ENCODE peak calls at places on chromosome 10, in eight cellular contexts. H, G, K, W, I, O, M and V are unnamed samples.

GRCh38 chr10:25390733-25391132 is 215.9 kb downstream of the GPR158 start:
- DNase-seq in H (no peak), O (peak), G (no peak), K (no peak), I (no peak), W (no peak), M (no peak), V (no peak)

GRCh38 chr10:10623958-10624590 is 393.6 kb upstream of the CELF2 start:
- DNase-seq in M (no peak), W (no peak), O (no peak), I (no peak), H (no peak), G (no peak), K (no peak), V (no peak)

GRCh38 chr10:132464256-132465192 is 67.5 kb downstream of the PWWP2B start:
- DNase-seq in W (peak), G (no peak), I (peak), H (peak), O (no peak), M (no peak), K (no peak), V (no peak)

GRCh38 chr10:115947104-115947503 is 325.9 kb downstream of the GFRA1 start:
- DNase-seq in I (no peak), W (no peak), H (no peak), O (peak), K (peak), M (peak), G (no peak), V (no peak)

GRCh38 chr10:96341219-96342182 is 17.3 kb downstream of the OPALIN start:
- DNase-seq in W (no peak), K (no peak), H (no peak), G (no peak), M (no peak), O (peak), I (no peak), V (no peak)

GRCh38 chr10:14487511-14487909 is 156.8 kb upstream of the FRMD4A start:
- DNase-seq in O (no peak), M (peak), K (no peak), I (no peak), W (no peak), G (no peak), H (no peak), V (no peak)

GRCh38 chr10:131398166-131398565 is 86.6 kb upstream of the TCERG1L start:
- DNase-seq in W (no peak), M (no peak), O (no peak), I (no peak), H (no peak), K (no peak), G (no peak), V (no peak)

GRCh38 chr10:93854985-93855384 is 38.8 kb upstream of the SLC35G1 start:
- DNase-seq in M (no peak), I (no peak), W (no peak), K (no peak), H (no peak), G (no peak), O (no peak), V (no peak)

GRCh38 chr10:121112618-121113384 is 261.6 kb downstream of the WDR11 start:
- DNase-seq in I (no peak), W (no peak), G (no peak), H (no peak), M (no peak), K (no peak), O (peak), V (no peak)

DNA sequence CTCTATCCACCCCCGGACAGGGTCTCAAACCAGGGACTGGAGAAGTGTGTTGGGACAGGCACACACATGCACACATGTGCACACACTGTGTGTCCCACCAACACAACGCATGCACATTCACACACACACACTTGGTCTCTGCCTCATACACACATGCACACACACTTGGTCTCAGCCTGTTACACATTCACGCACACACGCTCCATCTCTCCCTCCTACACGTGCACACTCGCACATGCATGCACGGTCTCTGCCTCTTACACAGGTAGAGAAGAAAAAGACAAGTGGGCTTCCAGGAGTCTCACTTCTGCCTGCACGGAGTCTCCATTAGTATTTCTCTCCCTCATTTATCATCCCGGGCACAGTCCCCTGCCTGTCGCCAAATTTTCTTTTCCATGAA is 171.2 kb downstream of the EBF3 start:
- DNase-seq in H (no peak), M (no peak), I (no peak), O (no peak), K (no peak), W (peak), G (no peak), V (no peak)
- H3K4me3 ChIP-seq in H (no peak), M (no peak), I (no peak), O (no peak), K (no peak), W (no peak), G (no peak), V (no peak)

GRCh38 chr10:30857803-30858202 is 173.9 kb downstream of the ZNF438 start:
- DNase-seq in I (no peak), O (no peak), W (peak), M (peak), G (peak), K (no peak), H (no peak), V (no peak)
- H3K4me3 ChIP-seq in I (no peak), O (no peak), W (no peak), M (no peak), G (no peak), K (no peak), H (no peak), V (no peak)

GRCh38 chr10:17229016-17229716 is 1.1 kb downstream of the VIM start:
- DNase-seq in K (peak), W (peak), H (peak), M (peak), G (no peak), O (peak), I (peak), V (peak)

GRCh38 chr10:17228081-17229015 is at the start of gene VIM:
- DNase-seq in M (peak), I (peak), K (peak), W (peak), H (peak), G (peak), O (peak), V (peak)

GRCh38 chr10:17227367-17228080 is 517 bp upstream of the VIM start:
- DNase-seq in W (no peak), I (no peak), M (peak), G (no peak), H (no peak), K (peak), O (peak), V (no peak)

GRCh38 chr10:17225823-17226222 is 2.2 kb upstream of the VIM start:
- DNase-seq in I (no peak), H (no peak), O (no peak), K (no peak), G (no peak), M (no peak), W (no peak), V (no peak)

DNA sequence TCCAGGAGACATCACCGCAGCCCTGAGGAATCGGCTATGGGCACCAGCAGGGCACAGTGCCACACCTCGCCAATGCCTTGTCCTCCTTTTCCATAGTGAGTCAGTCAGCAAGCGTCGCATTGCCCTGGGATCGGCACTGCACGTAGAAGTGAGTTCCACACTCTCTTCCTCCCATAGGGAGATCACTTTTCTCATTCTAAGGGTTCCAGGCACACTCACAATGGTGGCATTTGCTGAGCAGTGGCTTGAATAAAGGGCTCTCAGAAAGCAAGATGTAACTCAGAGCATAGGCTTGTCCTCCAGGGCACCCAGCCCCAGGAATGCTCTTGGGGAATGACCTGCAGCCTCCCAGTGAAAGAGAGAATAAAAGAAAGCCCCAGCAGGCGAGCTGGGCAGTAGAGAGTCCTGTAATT is 1.1 kb upstream of the VIM start:
- DNase-seq in H (no peak), W (no peak), M (no peak), I (no peak), K (no peak), G (no peak), O (peak), V (no peak)
- H3K4me3 ChIP-seq in H (peak), W (peak), M (no peak), I (peak), K (no peak), G (no peak), O (no peak), V (peak)

DNA sequence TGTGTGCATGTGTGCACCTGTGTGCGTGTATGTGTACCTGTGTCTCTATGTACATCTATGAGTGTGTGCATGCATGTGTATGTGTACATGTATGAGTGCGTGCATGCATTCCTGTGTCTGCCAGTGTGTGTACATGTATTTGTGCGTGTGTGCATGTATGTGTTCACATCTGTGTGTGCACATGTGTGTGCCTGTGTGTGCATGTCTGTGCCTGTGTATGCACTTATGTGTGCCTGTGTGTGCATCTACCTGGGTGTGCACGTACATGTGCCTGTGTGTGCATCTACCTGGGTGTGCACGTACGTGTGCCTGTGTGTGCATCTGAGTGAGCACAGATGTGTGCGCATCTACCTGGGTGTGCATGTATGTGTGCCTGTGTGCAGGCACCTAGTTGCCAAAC is 102.2 kb upstream of the DIP2C start:
- DNase-seq in M (no peak), H (no peak), O (no peak), W (peak), G (no peak), K (no peak), I (no peak), V (no peak)
- H3K4me3 ChIP-seq in M (no peak), H (no peak), O (no peak), W (no peak), G (no peak), K (no peak), I (no peak), V (no peak)

DNA sequence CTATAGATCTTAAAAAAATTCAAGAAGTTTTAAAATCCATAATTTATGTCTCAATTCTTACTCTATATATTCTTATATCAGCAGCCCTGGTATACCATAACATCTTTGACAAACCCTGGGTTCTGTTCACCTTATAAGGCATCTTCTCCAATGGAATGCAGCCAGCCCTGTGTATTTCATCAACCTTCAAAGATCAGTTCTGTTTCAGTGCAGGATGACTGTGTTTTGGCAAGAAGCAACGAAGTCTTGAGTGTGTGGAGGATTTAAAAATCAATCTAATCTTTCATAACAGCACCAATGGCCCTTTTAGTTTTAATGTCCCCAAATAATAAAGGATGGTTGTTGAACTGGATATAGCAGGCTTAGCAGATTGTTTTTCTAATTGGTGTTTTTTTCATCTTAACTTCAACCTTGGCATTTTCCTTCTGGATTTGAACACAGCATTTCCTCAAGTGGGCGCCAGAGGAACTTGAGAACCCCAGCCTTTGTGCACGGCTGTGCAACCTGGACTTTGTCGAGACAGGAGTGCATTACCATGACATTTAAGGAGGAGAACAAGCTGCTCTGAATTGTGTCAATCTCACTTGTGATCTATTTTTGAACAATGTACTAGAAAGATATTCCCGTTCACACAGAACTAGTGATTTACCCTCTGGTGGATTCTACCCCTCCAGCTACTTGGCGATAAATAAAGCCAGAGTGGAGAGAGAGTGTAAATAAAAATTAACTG is 313.3 kb upstream of the AKR1E2 start:
- DNase-seq in W (no peak), G (peak), M (peak), K (peak), O (peak), I (no peak), H (no peak), V (no peak)
- H3K4me3 ChIP-seq in W (no peak), G (no peak), M (no peak), K (no peak), O (no peak), I (no peak), H (no peak), V (no peak)

GRCh38 chr10:86953747-86954680 is 3.4 kb downstream of the MMRN2 start:
- DNase-seq in W (peak), O (peak), I (peak), M (peak), H (peak), K (no peak), G (no peak), V (no peak)

GRCh38 chr10:86956841-86957448 is 470 bp downstream of the MMRN2 start:
- DNase-seq in M (no peak), O (no peak), I (peak), K (no peak), W (peak), G (no peak), H (peak), V (no peak)

GRCh38 chr10:86956195-86956840 is 1.1 kb downstream of the MMRN2 start:
- DNase-seq in K (no peak), H (peak), O (no peak), M (no peak), G (no peak), I (no peak), W (peak), V (no peak)

GRCh38 chr10:86955501-86956194 is 1.8 kb downstream of the MMRN2 start:
- DNase-seq in G (no peak), O (peak), W (peak), M (no peak), I (no peak), H (peak), K (no peak), V (no peak)

GRCh38 chr10:86954681-86955500 is 2.5 kb downstream of the MMRN2 start:
- DNase-seq in M (no peak), H (peak), W (peak), K (no peak), I (peak), O (no peak), G (no peak), V (no peak)
- H3K4me3 ChIP-seq in M (no peak), H (peak), W (peak), K (no peak), I (peak), O (no peak), G (no peak), V (no peak)